ENCODE peak calls at places on chromosomes 12 and 14, in seven cellular contexts. One of them, this sample, is unnamed. For H3K4me1, the result is how much of the 10 kb centered on the place peaks cover.

GRCh38 chr12:63826002-63826585 is 18.4 kb upstream of the SRGAP1 start:
- DNase-seq in prostate gland: no peak
- DNase-seq in vagina: no peak
- DNase-seq in upper lobe of left lung: no peak
- DNase-seq in HCT116: peak
- DNase-seq in Panc1: no peak
- DNase-seq in breast epithelium: no peak
- DNase-seq in this sample: no peak

GRCh38 chr12:14656846-14657245 is 39.6 kb downstream of the GUCY2C start:
- DNase-seq in prostate gland: no peak
- DNase-seq in vagina: no peak
- DNase-seq in HCT116: no peak
- DNase-seq in upper lobe of left lung: no peak
- DNase-seq in breast epithelium: no peak
- DNase-seq in Panc1: no peak
- DNase-seq in this sample: no peak

GRCh38 chr12:81284137-81284536 is 206.3 kb downstream of the ACSS3 start:
- DNase-seq in Panc1: no peak
- DNase-seq in HCT116: no peak
- DNase-seq in breast epithelium: no peak
- DNase-seq in prostate gland: no peak
- DNase-seq in upper lobe of left lung: no peak
- DNase-seq in vagina: no peak
- DNase-seq in this sample: no peak

GRCh38 chr14:68811161-68811560 is 18.3 kb upstream of the ZFP36L1 start:
- DNase-seq in prostate gland: no peak
- DNase-seq in breast epithelium: peak
- DNase-seq in Panc1: no peak
- DNase-seq in HCT116: no peak
- DNase-seq in upper lobe of left lung: no peak
- DNase-seq in vagina: no peak
- DNase-seq in this sample: no peak

GRCh38 chr14:61528591-61529021 is 166.7 kb upstream of the HIF1A start:
- DNase-seq in upper lobe of left lung: no peak
- DNase-seq in Panc1: no peak
- DNase-seq in vagina: no peak
- DNase-seq in prostate gland: no peak
- DNase-seq in HCT116: no peak
- DNase-seq in breast epithelium: no peak
- DNase-seq in this sample: no peak

GRCh38 chr14:88961214-88961613 is 136.8 kb downstream of the TTC8 start:
- DNase-seq in upper lobe of left lung: no peak
- DNase-seq in prostate gland: no peak
- DNase-seq in breast epithelium: no peak
- DNase-seq in HCT116: no peak
- DNase-seq in Panc1: no peak
- DNase-seq in vagina: no peak
- DNase-seq in this sample: no peak

GRCh38 chr14:103741876-103742275 is 26.3 kb downstream of the ZFYVE21 start:
- DNase-seq in upper lobe of left lung: no peak
- DNase-seq in HCT116: no peak
- DNase-seq in Panc1: no peak
- DNase-seq in breast epithelium: no peak
- DNase-seq in vagina: no peak
- DNase-seq in prostate gland: no peak
- DNase-seq in this sample: no peak

GRCh38 chr14:20719777-20720176 is 25.9 kb upstream of the EDDM3A start:
- DNase-seq in breast epithelium: no peak
- DNase-seq in upper lobe of left lung: peak
- DNase-seq in prostate gland: peak
- DNase-seq in Panc1: no peak
- DNase-seq in vagina: no peak
- DNase-seq in HCT116: no peak
- DNase-seq in this sample: no peak

GRCh38 chr12:111807232-111807631 is 34.8 kb upstream of the MAPKAPK5 start:
- DNase-seq in upper lobe of left lung: no peak
- DNase-seq in Panc1: no peak
- DNase-seq in prostate gland: no peak
- DNase-seq in HCT116: no peak
- DNase-seq in vagina: no peak
- DNase-seq in breast epithelium: no peak
- DNase-seq in this sample: no peak

GRCh38 chr12:85029456-85029855 is 6.6 kb downstream of the TSPAN19 start:
- DNase-seq in upper lobe of left lung: no peak
- DNase-seq in HCT116: peak
- DNase-seq in Panc1: no peak
- DNase-seq in prostate gland: no peak
- DNase-seq in vagina: no peak
- DNase-seq in breast epithelium: no peak
- DNase-seq in this sample: no peak

GRCh38 chr12:15726029-15726756 is 63.0 kb downstream of the EPS8 start:
- DNase-seq in prostate gland: no peak
- DNase-seq in Panc1: no peak
- DNase-seq in breast epithelium: no peak
- DNase-seq in upper lobe of left lung: no peak
- DNase-seq in HCT116: no peak
- DNase-seq in vagina: no peak
- DNase-seq in this sample: no peak

GRCh38 chr14:32633214-32633864 is 304.2 kb downstream of the AKAP6 start:
- DNase-seq in prostate gland: no peak
- DNase-seq in vagina: no peak
- DNase-seq in breast epithelium: no peak
- DNase-seq in upper lobe of left lung: no peak
- DNase-seq in Panc1: no peak
- DNase-seq in HCT116: no peak
- DNase-seq in this sample: no peak

GRCh38 chr14:61343471-61343870 is 22.1 kb downstream of the PRKCH start:
- DNase-seq in upper lobe of left lung: no peak
- DNase-seq in prostate gland: no peak
- DNase-seq in Panc1: no peak
- DNase-seq in HCT116: no peak
- DNase-seq in vagina: no peak
- DNase-seq in breast epithelium: no peak
- DNase-seq in this sample: no peak

GRCh38 chr12:57620936-57621496 is 9.8 kb downstream of the ARHGEF25 start:
- DNase-seq in HCT116: no peak
- DNase-seq in Panc1: no peak
- DNase-seq in vagina: no peak
- DNase-seq in upper lobe of left lung: no peak
- DNase-seq in breast epithelium: no peak
- DNase-seq in prostate gland: no peak
- DNase-seq in this sample: no peak

GRCh38 chr12:71430756-71431155 is 8.8 kb upstream of the LGR5 start:
- DNase-seq in vagina: no peak
- DNase-seq in Panc1: no peak
- DNase-seq in upper lobe of left lung: no peak
- DNase-seq in breast epithelium: no peak
- DNase-seq in prostate gland: no peak
- DNase-seq in HCT116: no peak
- DNase-seq in this sample: no peak

GRCh38 chr12:79053394-79053793 is 188.8 kb downstream of the SYT1 start:
- DNase-seq in vagina: no peak
- DNase-seq in breast epithelium: no peak
- DNase-seq in upper lobe of left lung: no peak
- DNase-seq in prostate gland: no peak
- DNase-seq in Panc1: no peak
- DNase-seq in HCT116: no peak
- DNase-seq in this sample: no peak

GRCh38 chr12:29024117-29024516 is 125.0 kb upstream of the FAR2 start:
- DNase-seq in Panc1: no peak
- DNase-seq in vagina: no peak
- DNase-seq in HCT116: no peak
- DNase-seq in breast epithelium: no peak
- DNase-seq in prostate gland: no peak
- DNase-seq in upper lobe of left lung: no peak
- DNase-seq in this sample: no peak

GRCh38 chr12:11855993-11856374 is 206.5 kb downstream of the ETV6 start:
- DNase-seq in HCT116: no peak
- DNase-seq in upper lobe of left lung: no peak
- DNase-seq in Panc1: no peak
- DNase-seq in vagina: no peak
- DNase-seq in prostate gland: no peak
- DNase-seq in breast epithelium: no peak
- DNase-seq in this sample: no peak

GRCh38 chr12:63802012-63802608 is 22.4 kb downstream of the RXYLT1 start:
- DNase-seq in prostate gland: no peak
- DNase-seq in HCT116: no peak
- DNase-seq in upper lobe of left lung: no peak
- DNase-seq in vagina: no peak
- DNase-seq in Panc1: no peak
- DNase-seq in breast epithelium: no peak
- DNase-seq in this sample: no peak

GRCh38 chr14:25050494-25051170 is 685 bp upstream of the STXBP6 start:
- DNase-seq in HCT116: no peak
- DNase-seq in upper lobe of left lung: no peak
- DNase-seq in vagina: no peak
- DNase-seq in prostate gland: peak
- DNase-seq in breast epithelium: no peak
- DNase-seq in Panc1: no peak
- DNase-seq in this sample: no peak

GRCh38 chr12:52608826-52609630 is 7.8 kb upstream of the KRT72 start:
- DNase-seq in breast epithelium: no peak
- DNase-seq in vagina: peak
- DNase-seq in prostate gland: no peak
- DNase-seq in upper lobe of left lung: no peak
- DNase-seq in Panc1: no peak
- DNase-seq in HCT116: no peak
- DNase-seq in this sample: no peak

GRCh38 chr12:71857657-71858056 is 18.1 kb downstream of the TBC1D15 start:
- DNase-seq in HCT116: no peak
- DNase-seq in upper lobe of left lung: no peak
- DNase-seq in Panc1: no peak
- DNase-seq in vagina: no peak
- DNase-seq in breast epithelium: no peak
- DNase-seq in prostate gland: no peak
- DNase-seq in this sample: no peak

GRCh38 chr14:30214014-30214413 is 286.4 kb upstream of the PRKD1 start:
- DNase-seq in Panc1: no peak
- DNase-seq in breast epithelium: no peak
- DNase-seq in prostate gland: no peak
- DNase-seq in vagina: no peak
- DNase-seq in HCT116: no peak
- DNase-seq in upper lobe of left lung: no peak
- DNase-seq in this sample: no peak

GRCh38 chr14:100822921-100823320 is 3.0 kb upstream of the MEG3 start:
- DNase-seq in vagina: no peak
- DNase-seq in prostate gland: peak
- DNase-seq in upper lobe of left lung: no peak
- DNase-seq in HCT116: no peak
- DNase-seq in Panc1: no peak
- DNase-seq in breast epithelium: no peak
- DNase-seq in this sample: no peak

GRCh38 chr12:113862570-113863454 is 103.3 kb downstream of the RBM19 start:
- DNase-seq in breast epithelium: no peak
- DNase-seq in prostate gland: no peak
- DNase-seq in upper lobe of left lung: no peak
- DNase-seq in HCT116: no peak
- DNase-seq in vagina: no peak
- DNase-seq in Panc1: no peak
- DNase-seq in this sample: no peak
- H3K4me3 ChIP-seq in breast epithelium: no peak
- H3K4me3 ChIP-seq in prostate gland: no peak
- H3K4me3 ChIP-seq in upper lobe of left lung: no peak
- H3K4me3 ChIP-seq in HCT116: no peak
- H3K4me3 ChIP-seq in vagina: no peak
- H3K4me3 ChIP-seq in Panc1: no peak
- H3K4me3 ChIP-seq in this sample: no peak

GRCh38 chr12:116915326-116915725 is 4.6 kb downstream of the FBXW8 start:
- DNase-seq in vagina: no peak
- DNase-seq in upper lobe of left lung: no peak
- DNase-seq in HCT116: no peak
- DNase-seq in Panc1: no peak
- DNase-seq in prostate gland: no peak
- DNase-seq in breast epithelium: no peak
- DNase-seq in this sample: no peak
- H3K4me1 ChIP-seq in vagina: under half
- H3K4me1 ChIP-seq in upper lobe of left lung: under half
- H3K4me1 ChIP-seq in HCT116: under half
- H3K4me1 ChIP-seq in Panc1: under half
- H3K4me1 ChIP-seq in prostate gland: under half
- H3K4me1 ChIP-seq in breast epithelium: under half
- H3K4me1 ChIP-seq in this sample: under half

GRCh38 chr14:49582211-49582977 is 3.8 kb downstream of the RPS29 start:
- DNase-seq in prostate gland: no peak
- DNase-seq in HCT116: no peak
- DNase-seq in upper lobe of left lung: no peak
- DNase-seq in breast epithelium: no peak
- DNase-seq in Panc1: no peak
- DNase-seq in vagina: no peak
- DNase-seq in this sample: no peak
- TF ChIP-seq POLR2AphosphoS5 in prostate gland: no peak
- TF ChIP-seq POLR2AphosphoS5 in HCT116: peak
- TF ChIP-seq POLR2AphosphoS5 in upper lobe of left lung: no peak
- TF ChIP-seq POLR2AphosphoS5 in breast epithelium: no peak
- TF ChIP-seq POLR2AphosphoS5 in Panc1: peak
- TF ChIP-seq POLR2AphosphoS5 in vagina: no peak
- TF ChIP-seq POLR2AphosphoS5 in this sample: no peak

GRCh38 chr14:28765169-28765906 is 1.2 kb upstream of the FOXG1 start:
- DNase-seq in breast epithelium: no peak
- DNase-seq in prostate gland: no peak
- DNase-seq in HCT116: no peak
- DNase-seq in upper lobe of left lung: no peak
- DNase-seq in Panc1: no peak
- DNase-seq in vagina: no peak
- DNase-seq in this sample: no peak
- H3K4me3 ChIP-seq in breast epithelium: no peak
- H3K4me3 ChIP-seq in prostate gland: no peak
- H3K4me3 ChIP-seq in HCT116: no peak
- H3K4me3 ChIP-seq in upper lobe of left lung: peak
- H3K4me3 ChIP-seq in Panc1: no peak
- H3K4me3 ChIP-seq in vagina: peak
- H3K4me3 ChIP-seq in this sample: peak

GRCh38 chr12:50251619-50252300 is 31.6 kb downstream of the LIMA1 start:
- DNase-seq in Panc1: no peak
- DNase-seq in vagina: no peak
- DNase-seq in upper lobe of left lung: no peak
- DNase-seq in breast epithelium: no peak
- DNase-seq in HCT116: no peak
- DNase-seq in prostate gland: peak
- DNase-seq in this sample: no peak
- H3K4me1 ChIP-seq in Panc1: half or more
- H3K4me1 ChIP-seq in vagina: under half
- H3K4me1 ChIP-seq in upper lobe of left lung: under half
- H3K4me1 ChIP-seq in breast epithelium: under half
- H3K4me1 ChIP-seq in HCT116: half or more
- H3K4me1 ChIP-seq in prostate gland: under half
- H3K4me1 ChIP-seq in this sample: half or more

DNA sequence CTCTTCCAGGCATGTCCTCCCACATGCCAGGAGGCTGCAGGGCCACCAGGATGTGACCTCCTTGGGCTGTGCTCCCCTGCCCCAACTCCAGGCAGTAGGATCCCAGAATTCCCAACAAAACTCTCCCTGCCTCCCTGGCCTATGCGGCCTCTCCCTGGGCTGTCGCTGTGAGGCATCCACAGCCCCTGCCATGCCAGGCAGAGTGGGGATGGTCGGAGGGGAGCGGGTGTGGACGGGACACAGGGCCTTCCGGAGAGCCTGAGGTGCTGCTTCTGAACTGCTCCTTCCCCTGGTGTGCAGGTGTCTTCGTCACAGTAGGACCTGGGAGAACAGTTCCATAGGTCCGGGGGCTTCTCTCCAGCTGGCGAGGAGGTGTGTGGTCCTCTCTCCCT is 18.3 kb downstream of the GPR132 start:
- DNase-seq in HCT116: no peak
- DNase-seq in breast epithelium: no peak
- DNase-seq in Panc1: no peak
- DNase-seq in prostate gland: no peak
- DNase-seq in upper lobe of left lung: no peak
- DNase-seq in vagina: no peak
- DNase-seq in this sample: no peak
- TF ChIP-seq POLR2AphosphoS5 in HCT116: no peak
- TF ChIP-seq POLR2AphosphoS5 in breast epithelium: no peak
- TF ChIP-seq POLR2AphosphoS5 in Panc1: no peak
- TF ChIP-seq POLR2AphosphoS5 in prostate gland: no peak
- TF ChIP-seq POLR2AphosphoS5 in upper lobe of left lung: no peak
- TF ChIP-seq POLR2AphosphoS5 in vagina: no peak
- TF ChIP-seq POLR2AphosphoS5 in this sample: no peak